ENCODE peak calls at places on chromosomes 13 and 19, in four cellular contexts. A is naive thymus-derived CD4-positive, alpha-beta T cell; Z is aorta; Q is fibroblast of lung. C is an unnamed sample.

GRCh38 chr19:33868821-33869412 is 72.2 kb downstream of the KCTD15 start:
- DNase-seq in A (no peak), Q (peak; percentile 3), Z (peak; percentile 83), C (peak; percentile 67)

GRCh38 chr19:1624458-1624857 is 19.2 kb upstream of the UQCR11 start:
- DNase-seq in A (peak; percentile 51), Z (no peak), Q (peak; percentile 43), C (peak; percentile 86)

GRCh38 chr19:17079710-17080440 is 4.3 kb downstream of the MYO9B start:
- DNase-seq in A (no peak), Z (peak; percentile 91), Q (peak; percentile 99), C (peak; percentile 83)

GRCh38 chr19:13195678-13196077 is 45.5 kb downstream of the IER2 start:
- DNase-seq in A (peak; percentile 26), Q (no peak), Z (no peak), C (peak; percentile 85)

GRCh38 chr13:73074101-73074500 is 15.3 kb downstream of the KLF5 start:
- DNase-seq in A (no peak), Q (no peak), Z (no peak), C (no peak)

GRCh38 chr13:45564108-45564507 is 51.4 kb downstream of the ERICH6B start:
- DNase-seq in Z (no peak), A (no peak), Q (peak; percentile 67), C (no peak)

GRCh38 chr19:46678110-46678732 is 17.2 kb upstream of the DACT3 start:
- DNase-seq in Q (no peak), Z (no peak), A (peak; percentile 59), C (peak; percentile 75)

GRCh38 chr13:95564948-95565347 is 12.4 kb downstream of the CLDN10 start:
- DNase-seq in A (no peak), Q (peak; percentile 83), Z (no peak), C (no peak)

GRCh38 chr13:46569471-46569870 is 16.5 kb downstream of the LRCH1 start:
- DNase-seq in Z (no peak), Q (no peak), A (no peak), C (no peak)

GRCh38 chr13:63041640-63042414 is 1626.2 kb upstream of the PCDH20 start:
- DNase-seq in Q (peak; percentile 14), A (no peak), Z (no peak), C (no peak)

GRCh38 chr13:33676700-33677048 is 141.3 kb upstream of the RFC3 start:
- DNase-seq in Z (no peak), A (no peak), Q (peak; percentile 54), C (no peak)

GRCh38 chr19:782195-783043 is 14.8 kb upstream of the PTBP1 start:
- DNase-seq in Q (peak; percentile 75), Z (no peak), A (no peak), C (no peak)

GRCh38 chr13:96091164-96091931 is 1.4 kb downstream of the HS6ST3 start:
- DNase-seq in Z (peak; percentile 82), A (no peak), Q (peak; percentile 5), C (no peak)

GRCh38 chr19:30085394-30085793 is 143.4 kb downstream of the URI1 start:
- DNase-seq in A (no peak), Z (peak; percentile 55), Q (peak; percentile 3), C (peak; percentile 46)

GRCh38 chr13:61913183-61913582 is 497.5 kb upstream of the PCDH20 start:
- DNase-seq in Z (no peak), Q (peak; percentile 36), A (no peak), C (no peak)

GRCh38 chr19:5445667-5446066 is 9.6 kb upstream of the ZNRF4 start:
- DNase-seq in Q (peak; percentile 43), A (no peak), Z (no peak), C (no peak)

GRCh38 chr19:6234527-6234926 is 45.2 kb downstream of the MLLT1 start:
- DNase-seq in Q (no peak), A (no peak), Z (no peak), C (no peak)

GRCh38 chr19:56076413-56076998 is 44.6 kb downstream of the ZNF787 start:
- DNase-seq in Z (no peak), A (peak; percentile 19), Q (peak; percentile 29), C (peak; percentile 48)

GRCh38 chr13:113582841-113583631 is 1.5 kb upstream of the TFDP1 start:
- DNase-seq in A (no peak), Q (no peak), Z (peak; percentile 65), C (peak; percentile 68)

GRCh38 chr19:33281296-33281926 is 20.9 kb downstream of the CEBPA start:
- DNase-seq in Z (no peak), Q (no peak), A (no peak), C (no peak)

GRCh38 chr13:99995503-99996176 is 14.1 kb downstream of the ZIC2 start:
- DNase-seq in A (no peak), Z (no peak), Q (no peak), C (no peak)

GRCh38 chr19:43774103-43774939 is 6.5 kb downstream of the KCNN4 start:
- DNase-seq in A (no peak), Q (peak; percentile 72), Z (no peak), C (peak; percentile 83)

GRCh38 chr13:22275393-22275792 is 604.5 kb downstream of the FGF9 start:
- DNase-seq in Z (no peak), A (no peak), Q (no peak), C (no peak)

GRCh38 chr19:2239771-2240770 is 3.4 kb downstream of the SF3A2 start:
- DNase-seq in A (peak; percentile 48), Q (peak; percentile 65), Z (no peak), C (no peak)

GRCh38 chr13:111328111-111328802 is 7.8 kb downstream of the TEX29 start:
- DNase-seq in Z (no peak), Q (no peak), A (no peak), C (peak; percentile 71)

GRCh38 chr19:4401482-4402170 is 814 bp upstream of the CHAF1A start:
- DNase-seq in A (no peak), Z (no peak), Q (no peak), C (no peak)

GRCh38 chr13:110944121-110944967 is 29.5 kb upstream of the ANKRD10 start:
- DNase-seq in A (no peak), Z (no peak), Q (peak; percentile 55), C (no peak)

GRCh38 chr13:62162860-62163259 is 747.2 kb upstream of the PCDH20 start:
- DNase-seq in Z (no peak), A (no peak), Q (no peak), C (no peak)

GRCh38 chr13:109465151-109465550 is 321.2 kb downstream of the IRS2 start:
- DNase-seq in A (no peak), Z (no peak), Q (no peak), C (no peak)

GRCh38 chr13:34044041-34044440 is 226.1 kb downstream of the RFC3 start:
- DNase-seq in Z (no peak), A (no peak), Q (peak; percentile 82), C (no peak)

GRCh38 chr13:21181671-21182070 is 5.2 kb downstream of the MRPL57 start:
- DNase-seq in Q (no peak), A (no peak), Z (no peak), C (no peak)

GRCh38 chr13:38686635-38687245 is at the start of gene FREM2:
- DNase-seq in Z (peak; percentile 66), A (no peak), Q (peak; percentile 59), C (no peak)

DNA sequence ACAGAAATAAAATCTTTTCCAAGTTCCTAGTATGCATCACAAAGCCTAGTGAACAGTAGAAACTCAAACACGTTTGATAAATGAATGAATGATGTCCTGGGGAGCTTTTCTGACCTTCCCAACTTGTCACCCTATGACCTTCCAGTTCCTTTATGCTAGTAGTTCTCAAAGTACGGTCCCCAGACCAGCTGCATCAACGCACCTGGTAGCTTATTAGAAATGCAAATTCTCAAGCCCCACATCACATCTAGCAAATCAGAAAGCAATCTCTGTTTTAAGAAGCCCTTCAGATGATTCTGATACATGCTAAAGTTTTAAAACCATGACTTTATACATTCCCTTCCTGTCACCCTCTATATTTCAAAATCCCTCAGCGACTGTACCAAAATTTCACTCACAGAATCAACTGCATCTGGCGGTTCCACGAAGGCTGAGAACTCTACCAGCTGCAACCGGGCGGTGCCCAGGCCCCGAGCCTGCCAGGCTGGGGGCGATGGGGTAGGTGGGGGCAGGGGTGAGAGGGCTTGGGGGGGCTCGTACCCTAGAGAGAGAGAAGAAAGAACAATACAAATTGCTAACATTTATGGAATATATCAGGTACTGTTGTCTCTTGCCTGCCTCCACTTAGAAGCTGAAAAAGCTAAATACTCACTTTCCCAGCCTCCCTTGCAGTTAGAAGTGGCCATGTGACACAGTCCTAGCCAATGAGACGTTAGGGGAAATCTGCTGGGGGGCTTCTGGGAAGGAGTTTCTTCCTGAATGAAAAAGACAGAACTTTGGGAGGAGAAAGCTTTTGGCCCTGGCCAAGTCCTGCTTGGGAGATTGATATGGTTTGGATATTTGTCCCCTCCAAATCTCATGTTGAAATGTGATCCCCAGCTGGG is 13.3 kb downstream of the CD37 start:
- DNase-seq in Q (no peak), A (no peak), Z (no peak), C (peak; percentile 54)
- H3K36me3 ChIP-seq in Q (peaks cover 19% of the 10 kb centered on the region), A (no peaks in the 10 kb centered on the region), Z (peaks cover 3% of the 10 kb centered on the region), C (no peaks in the 10 kb centered on the region)

GRCh38 chr19:38381138-38381537 is 6.7 kb downstream of the GGN start:
- DNase-seq in A (no peak), Z (no peak), Q (no peak), C (no peak)

GRCh38 chr19:38377052-38377451 is 2.7 kb downstream of the PSMD8 start:
- DNase-seq in Z (no peak), Q (no peak), A (no peak), C (no peak)

GRCh38 chr19:38375748-38376147 is 1.4 kb downstream of the PSMD8 start:
- DNase-seq in A (no peak), Q (peak; percentile 24), Z (no peak), C (no peak)

GRCh38 chr19:38376576-38376975 is 2.2 kb downstream of the PSMD8 start:
- DNase-seq in A (no peak), Q (no peak), Z (no peak), C (no peak)

GRCh38 chr19:38378866-38379265 is 4.5 kb downstream of the PSMD8 start:
- DNase-seq in Z (no peak), Q (peak; percentile 32), A (no peak), C (no peak)
- H3K36me3 ChIP-seq in Z (peaks cover 4% of the 10 kb centered on the region), Q (peaks cover 19% of the 10 kb centered on the region), A (peaks cover 18% of the 10 kb centered on the region), C (peaks cover 78% of the 10 kb centered on the region)

GRCh38 chr19:9566729-9567128 is 17.6 kb downstream of the ZNF121 start:
- DNase-seq in Z (no peak), A (no peak), Q (no peak), C (no peak)

GRCh38 chr19:9570255-9570654 is 14.0 kb downstream of the ZNF121 start:
- DNase-seq in Q (no peak), Z (no peak), A (no peak), C (no peak)

GRCh38 chr19:9565900-9566705 is 18.2 kb downstream of the ZNF121 start:
- DNase-seq in A (no peak), Z (no peak), Q (peak; percentile 25), C (no peak)
- H3K36me3 ChIP-seq in A (peaks cover 36% of the 10 kb centered on the region), Z (peaks cover 17% of the 10 kb centered on the region), Q (peaks cover 19% of the 10 kb centered on the region), C (peaks cover 50% of the 10 kb centered on the region)

DNA sequence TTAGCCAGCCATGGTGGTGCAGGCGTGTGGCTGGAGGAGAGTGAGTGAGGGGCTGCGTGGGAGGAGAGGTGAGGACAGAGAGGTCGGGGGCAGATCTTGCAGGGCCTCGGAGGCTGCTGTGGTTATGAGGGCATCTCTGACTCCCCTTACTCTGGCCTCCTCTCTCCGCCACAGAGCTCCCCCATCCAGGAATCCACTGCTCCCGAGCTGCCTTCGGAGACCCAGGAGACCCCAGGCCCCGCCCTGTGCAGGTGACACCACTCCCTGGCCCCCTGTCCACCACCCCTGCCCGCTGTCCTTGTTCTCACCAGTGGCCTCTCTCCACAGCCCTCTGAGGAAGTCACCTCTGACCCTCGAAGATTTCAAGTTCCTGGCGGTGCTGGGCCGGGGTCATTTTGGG is 7.8 kb downstream of the PTGER1 start:
- DNase-seq in Z (no peak), Q (no peak), A (no peak), C (no peak)
- H3K36me3 ChIP-seq in Z (peaks cover 8% of the 10 kb centered on the region), Q (peaks cover 17% of the 10 kb centered on the region), A (no peaks in the 10 kb centered on the region), C (peaks cover 94% of the 10 kb centered on the region)

C was measured in spleen.